ENCODE peak calls at places on chromosomes 11 and 22, in six cellular contexts. C is epithelial cell of esophagus, B is thoracic aorta, P is heart right ventricle, W is AG09309, H is left ventricle myocardium inferior. L is an unnamed sample.

GRCh38 chr22:30251661-30252226 is 5.2 kb upstream of the LIF start:
- DNase-seq in C (peak; percentile 62), B (no peak), P (peak; percentile 54), W (no peak), H (peak; percentile 45), L (no peak)

GRCh38 chr11:45901646-45902045 is 5.4 kb downstream of the FREY1 start:
- DNase-seq in C (no peak), B (no peak), P (no peak), W (no peak), H (no peak), L (no peak)

GRCh38 chr11:128859563-128860441 is 7.3 kb downstream of the KCNJ1 start:
- DNase-seq in C (peak; percentile 75), B (peak; percentile 19), P (peak; percentile 71), W (no peak), H (peak; percentile 76), L (peak; percentile 76)

GRCh38 chr11:11592146-11592684 is 29.6 kb downstream of the GALNT18 start:
- DNase-seq in C (no peak), B (no peak), P (no peak), W (no peak), H (no peak), L (no peak)

GRCh38 chr11:6523253-6523652 is 26.2 kb downstream of the DNHD1 start:
- DNase-seq in C (peak; percentile 75), B (no peak), P (no peak), W (peak; percentile 16), H (no peak), L (no peak)

GRCh38 chr22:37100589-37101127 is 8.9 kb downstream of the TMPRSS6 start:
- DNase-seq in C (no peak), B (no peak), P (no peak), W (no peak), H (no peak), L (no peak)

GRCh38 chr11:123298488-123299447 is 103.7 kb upstream of the CLMP start:
- DNase-seq in C (no peak), B (no peak), P (no peak), W (no peak), H (no peak), L (no peak)

GRCh38 chr11:45336136-45336535 is 50.0 kb upstream of the SYT13 start:
- DNase-seq in C (no peak), B (no peak), P (no peak), W (no peak), H (no peak), L (no peak)

GRCh38 chr11:130611791-130612251 is 163.4 kb downstream of the ADAMTS15 start:
- DNase-seq in C (peak; percentile 81), B (no peak), P (no peak), W (no peak), H (no peak), L (no peak)

GRCh38 chr11:66951927-66952337 is 6.3 kb downstream of the PC start:
- DNase-seq in C (no peak), B (no peak), P (no peak), W (no peak), H (no peak), L (no peak)

GRCh38 chr11:133934599-133935550 is 21.9 kb downstream of the IGSF9B start:
- DNase-seq in C (peak; percentile 21), B (no peak), P (peak; percentile 81), W (peak; percentile 51), H (peak; percentile 65), L (no peak)

GRCh38 chr11:108226036-108226435 is 3.2 kb downstream of the ATM start:
- DNase-seq in C (no peak), B (no peak), P (no peak), W (no peak), H (no peak), L (no peak)

GRCh38 chr11:74520927-74521665 is 27.6 kb upstream of the LIPT2 start:
- DNase-seq in C (no peak), B (no peak), P (no peak), W (no peak), H (no peak), L (no peak)

GRCh38 chr22:40517631-40518030 is 118.9 kb downstream of the MRTFA start:
- DNase-seq in C (no peak), B (no peak), P (no peak), W (no peak), H (no peak), L (no peak)

GRCh38 chr22:23833017-23833795 is 5.6 kb downstream of the DERL3 start:
- DNase-seq in C (no peak), B (no peak), P (no peak), W (no peak), H (no peak), L (no peak)

GRCh38 chr11:100625041-100625440 is 62.0 kb upstream of the ARHGAP42 start:
- DNase-seq in C (peak; percentile 56), B (no peak), P (no peak), W (no peak), H (no peak), L (no peak)

GRCh38 chr11:45163956-45164575 is 17.6 kb downstream of the PRDM11 start:
- DNase-seq in C (peak; percentile 29), B (no peak), P (no peak), W (no peak), H (no peak), L (no peak)

GRCh38 chr22:39401301-39401631 is 1.7 kb downstream of the TAB1 start:
- DNase-seq in C (no peak), B (no peak), P (no peak), W (no peak), H (no peak), L (no peak)

GRCh38 chr11:30333405-30333804 is 10.5 kb downstream of the ARL14EP start:
- DNase-seq in C (peak; percentile 42), B (no peak), P (no peak), W (no peak), H (no peak), L (no peak)
- TF ChIP-seq CTCF in C (peak; percentile 67), B (no peak), P (no peak), W (peak; percentile 57), H (peak; percentile 59), L (peak; percentile 27)

GRCh38 chr11:15938362-15938725 is 418.0 kb downstream of the SOX6 start:
- DNase-seq in C (no peak), B (no peak), P (no peak), W (no peak), H (no peak), L (no peak)

GRCh38 chr11:15936011-15936410 is 420.3 kb downstream of the SOX6 start:
- DNase-seq in C (no peak), B (no peak), P (no peak), W (no peak), H (no peak), L (no peak)

GRCh38 chr11:15938983-15939382 is 417.4 kb downstream of the SOX6 start:
- DNase-seq in C (no peak), B (no peak), P (no peak), W (no peak), H (no peak), L (no peak)

GRCh38 chr11:15935370-15935769 is 421.0 kb downstream of the SOX6 start:
- DNase-seq in C (no peak), B (no peak), P (no peak), W (no peak), H (no peak), L (no peak)

GRCh38 chr11:15937601-15938361 is 418.6 kb downstream of the SOX6 start:
- DNase-seq in C (no peak), B (no peak), P (no peak), W (no peak), H (no peak), L (no peak)
- TF ChIP-seq CTCF in C (no peak), B (no peak), P (no peak), W (no peak), H (no peak), L (no peak)

GRCh38 chr11:60629399-60629798 is 70.0 kb upstream of the MS4A8 start:
- DNase-seq in C (no peak), B (no peak), P (no peak), W (no peak), H (no peak), L (no peak)

DNA sequence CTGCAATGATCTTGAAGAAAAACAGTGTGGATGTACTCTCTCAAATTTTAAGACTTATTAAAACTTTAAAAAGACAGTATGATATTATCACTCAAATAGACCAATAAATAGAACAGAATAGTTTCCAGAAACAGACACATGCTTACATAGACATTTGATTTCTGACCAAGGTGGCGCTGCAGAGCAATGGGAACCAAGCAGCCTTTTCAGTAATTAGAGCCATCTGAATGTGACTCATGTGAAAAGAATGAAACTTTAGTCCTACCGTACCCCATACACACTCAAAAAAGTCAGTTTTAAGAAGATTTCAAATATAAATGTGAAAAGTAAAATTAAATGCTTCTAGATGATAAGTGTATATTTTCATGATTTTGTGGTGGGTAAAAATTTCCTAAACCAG is 74.2 kb upstream of the MS4A8 start:
- DNase-seq in C (peak; percentile 50), B (no peak), P (no peak), W (peak; percentile 4), H (no peak), L (no peak)
- TF ChIP-seq CTCF in C (no peak), B (no peak), P (no peak), W (peak; percentile 25), H (no peak), L (no peak)

GRCh38 chr11:61910473-61911123 is 6.8 kb downstream of the RAB3IL1 start:
- DNase-seq in C (no peak), B (no peak), P (no peak), W (no peak), H (peak; percentile 19), L (no peak)
- TF ChIP-seq CTCF in C (no peak), B (no peak), P (no peak), W (no peak), H (no peak), L (no peak)

GRCh38 chr11:77047007-77047927 is 13.1 kb downstream of the B3GNT6 start:
- DNase-seq in C (peak; percentile 89), B (peak; percentile 70), P (peak; percentile 91), W (peak; percentile 78), H (peak; percentile 36), L (peak; percentile 57)
- TF ChIP-seq CTCF in C (peak; percentile 61), B (peak; percentile 62), P (peak; percentile 66), W (peak; percentile 61), H (peak; percentile 74), L (peak; percentile 62)

DNA sequence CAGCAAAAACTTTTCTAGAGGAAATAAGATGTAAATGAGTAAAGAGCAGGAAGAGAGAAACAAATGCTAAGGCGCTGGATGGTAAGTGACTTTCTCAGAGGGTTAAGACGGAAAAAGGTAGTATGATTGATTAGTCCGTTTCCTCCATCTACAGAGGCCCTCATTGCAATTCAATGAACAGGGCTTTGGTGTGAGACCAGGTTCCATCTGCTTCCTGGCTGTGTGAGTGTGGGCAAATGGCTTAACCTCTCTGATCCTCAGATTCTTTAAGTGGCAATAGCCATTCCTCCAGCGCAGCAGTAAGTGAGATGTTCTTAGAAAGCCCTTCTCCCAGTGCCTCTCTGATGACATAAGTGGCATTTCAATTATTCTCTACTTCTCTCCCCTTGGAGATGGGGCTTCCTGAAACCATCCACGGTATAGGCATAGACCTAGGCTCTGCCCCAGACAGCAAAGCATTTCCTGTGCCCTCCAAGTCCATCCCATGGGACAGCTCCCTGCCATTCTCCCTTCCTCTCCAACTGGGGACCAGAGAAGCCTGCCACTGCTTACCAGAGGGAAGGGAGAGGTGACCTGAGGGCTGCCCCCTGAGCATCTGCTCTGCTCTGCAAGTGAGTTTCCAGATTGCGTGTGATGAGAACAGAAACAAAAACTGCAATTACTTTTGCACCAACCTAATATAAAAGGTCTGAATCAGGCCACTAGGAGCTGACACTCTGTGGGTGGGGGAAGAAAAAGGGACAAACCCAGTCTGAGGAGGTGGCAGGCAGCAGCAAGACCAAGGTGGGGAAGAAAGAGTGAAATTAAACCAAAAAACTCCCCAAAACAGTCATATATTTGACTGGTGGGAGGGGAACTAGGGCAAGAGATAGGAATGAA is 12.7 kb upstream of the CD44 start:
- DNase-seq in C (no peak), B (no peak), P (no peak), W (no peak), H (no peak), L (no peak)
- TF ChIP-seq CTCF in C (no peak), B (no peak), P (no peak), W (no peak), H (no peak), L (no peak)

GRCh38 chr22:44360686-44361381 is 48.1 kb upstream of the SHISAL1 start:
- DNase-seq in C (peak; percentile 94), B (peak; percentile 53), P (no peak), W (peak; percentile 77), H (peak; percentile 56), L (no peak)
- TF ChIP-seq CTCF in C (peak; percentile 45), B (peak; percentile 61), P (no peak), W (peak; percentile 52), H (peak; percentile 54), L (no peak)

L was measured in natural killer cell.